ENCODE peak calls at places on chromosomes 1 and 21, in nine cellular contexts. N is tibial nerve; X is hepatocyte; H is lower lobe of right lung; D is cardiac septum; P is kidney glomerular epithelial cell; L is heart left ventricle; O is GM06990; F is activated CD8-positive, alpha-beta memory T cell treated with anti-CD3 and anti-CD28 coated beads for 1 hour. S is an unnamed sample.

GRCh38 chr1:19113362-19114092 is 96.5 kb downstream of the UBR4 start:
- DNase-seq in N (no peak), X (peak), H (no peak), D (no peak), P (peak), L (no peak), O (no peak), F (no peak), S (peak)

GRCh38 chr1:69123486-69123885 is 444.2 kb upstream of the LRRC7 start:
- DNase-seq in N (no peak), X (no peak), H (no peak), D (no peak), P (no peak), L (no peak), O (no peak), F (no peak), S (no peak)

GRCh38 chr1:41486892-41487728 is 2.6 kb upstream of the EDN2 start:
- DNase-seq in N (no peak), X (no peak), H (peak), D (no peak), P (no peak), L (no peak), O (peak), F (no peak), S (peak)

GRCh38 chr1:93033785-93034184 is 45.3 kb upstream of the MTF2 start:
- DNase-seq in N (no peak), X (no peak), H (no peak), D (no peak), P (no peak), L (no peak), O (peak), F (no peak), S (peak)

GRCh38 chr1:94125551-94126514 is 4.9 kb upstream of the ABCA4 start:
- DNase-seq in N (no peak), X (peak), H (no peak), D (no peak), P (no peak), L (no peak), O (no peak), F (no peak), S (no peak)

GRCh38 chr1:8423702-8424538 is 106.0 kb downstream of the SLC45A1 start:
- DNase-seq in N (no peak), X (peak), H (peak), D (peak), P (peak), L (peak), O (peak), F (no peak), S (peak)

GRCh38 chr21:26437326-26438009 is 135.6 kb downstream of the CYYR1 start:
- DNase-seq in N (no peak), X (no peak), H (no peak), D (no peak), P (no peak), L (no peak), O (no peak), F (no peak), S (no peak)

GRCh38 chr1:114719424-114719787 is 2.8 kb upstream of the NRAS start:
- DNase-seq in N (no peak), X (no peak), H (no peak), D (no peak), P (no peak), L (no peak), O (no peak), F (no peak), S (no peak)

GRCh38 chr1:163195728-163196448 is 6.8 kb downstream of the RGS5 start:
- DNase-seq in N (no peak), X (peak), H (no peak), D (no peak), P (peak), L (no peak), O (no peak), F (no peak), S (no peak)

GRCh38 chr1:10424034-10424433 is 6.2 kb upstream of the CENPS start:
- DNase-seq in N (peak), X (peak), H (no peak), D (no peak), P (no peak), L (no peak), O (no peak), F (no peak), S (no peak)

GRCh38 chr1:54604572-54605370 is 18.6 kb downstream of the FAM151A start:
- DNase-seq in N (no peak), X (no peak), H (no peak), D (no peak), P (no peak), L (no peak), O (no peak), F (no peak), S (no peak)

GRCh38 chr1:2320760-2321159 is 70.6 kb downstream of the MORN1 start:
- DNase-seq in N (no peak), X (no peak), H (no peak), D (no peak), P (peak), L (no peak), O (no peak), F (no peak), S (no peak)

GRCh38 chr1:116487016-116487415 is 83.8 kb downstream of the CD58 start:
- DNase-seq in N (no peak), X (no peak), H (no peak), D (no peak), P (no peak), L (no peak), O (no peak), F (no peak), S (no peak)

GRCh38 chr1:67889940-67890567 is 56.8 kb upstream of the GNG12 start:
- DNase-seq in N (no peak), X (peak), H (no peak), D (no peak), P (peak), L (no peak), O (no peak), F (no peak), S (no peak)

GRCh38 chr1:24027838-24028468 is 47.8 kb upstream of the SRSF10 start:
- DNase-seq in N (no peak), X (peak), H (no peak), D (no peak), P (peak), L (no peak), O (no peak), F (no peak), S (peak)

GRCh38 chr1:225918280-225918679 is 5.8 kb downstream of the PYCR2 start:
- DNase-seq in N (no peak), X (no peak), H (no peak), D (no peak), P (no peak), L (no peak), O (no peak), F (no peak), S (no peak)

GRCh38 chr1:165069829-165070228 is 286.7 kb downstream of the LMX1A start:
- DNase-seq in N (no peak), X (no peak), H (no peak), D (no peak), P (no peak), L (no peak), O (no peak), F (no peak), S (no peak)

GRCh38 chr1:153881764-153882163 is 41.0 kb downstream of the GATAD2B start:
- DNase-seq in N (no peak), X (peak), H (no peak), D (no peak), P (peak), L (no peak), O (no peak), F (no peak), S (no peak)

GRCh38 chr1:161730050-161730564 is 8.8 kb downstream of the FCRLB start:
- DNase-seq in N (no peak), X (no peak), H (no peak), D (no peak), P (no peak), L (no peak), O (no peak), F (no peak), S (peak)

GRCh38 chr1:192260076-192260475 is 56.7 kb upstream of the RGS21 start:
- DNase-seq in N (no peak), X (no peak), H (no peak), D (no peak), P (no peak), L (no peak), O (no peak), F (no peak), S (no peak)

GRCh38 chr1:203520315-203520714 is 26.4 kb downstream of the OPTC start:
- DNase-seq in N (no peak), X (no peak), H (no peak), D (no peak), P (no peak), L (no peak), O (no peak), F (no peak), S (no peak)

GRCh38 chr1:53614231-53615021 is 124.5 kb downstream of the GLIS1 start:
- DNase-seq in N (no peak), X (no peak), H (peak), D (no peak), P (no peak), L (peak), O (no peak), F (no peak), S (no peak)

GRCh38 chr1:71046891-71047634 is 553 bp downstream of the PTGER3 start:
- DNase-seq in N (no peak), X (peak), H (peak), D (no peak), P (no peak), L (no peak), O (peak), F (no peak), S (no peak)

GRCh38 chr1:214823311-214824117 is 220.5 kb downstream of the CENPF start:
- DNase-seq in N (no peak), X (no peak), H (no peak), D (no peak), P (no peak), L (no peak), O (no peak), F (no peak), S (no peak)

GRCh38 chr1:153778051-153778823 is 3.0 kb downstream of the SLC27A3 start:
- DNase-seq in N (no peak), X (no peak), H (no peak), D (no peak), P (no peak), L (no peak), O (no peak), F (no peak), S (no peak)

GRCh38 chr1:8966606-8967005 is 20.9 kb downstream of the CA6 start:
- DNase-seq in N (no peak), X (no peak), H (peak), D (no peak), P (no peak), L (no peak), O (no peak), F (no peak), S (no peak)